ENCODE peak calls at places on chromosomes 16 and 17, in ten cellular contexts. T is stimulated activated CD4-positive, alpha-beta T cell treated with anti-CD3 and anti-CD28 coated beads, Interleukin-2, amount 100 ng/mL, for 48 hours; F is mucosa of descending colon; H is M059J; W is fibroblast of pulmonary artery; C is activated CD8-positive, alpha-beta T cell treated with anti-CD3 and anti-CD28 coated beads for 36 hours; Z is activated naive CD8-positive, alpha-beta T cell treated with anti-CD3 and anti-CD28 coated beads for 36 hours; K is Daoy; N is left cardiac atrium; E is RWPE1. R is an unnamed sample.

GRCh38 chr16:24520983-24521382 is 18.4 kb upstream of the RBBP6 start:
- DNase-seq in C (no peak), N (no peak), Z (no peak), K (no peak), W (no peak), T (no peak), H (no peak), E (no peak), F (no peak), R (no peak)

GRCh38 chr16:89364603-89365002 is 125.8 kb downstream of the ANKRD11 start:
- DNase-seq in Z (no peak), K (no peak), F (no peak), N (no peak), E (no peak), H (peak), C (no peak), T (no peak), W (no peak), R (no peak)

GRCh38 chr17:77273397-77274136 is 132.8 kb downstream of the SEC14L1 start:
- DNase-seq in N (no peak), Z (no peak), T (no peak), C (no peak), F (no peak), K (peak), E (no peak), H (peak), W (no peak), R (no peak)

GRCh38 chr16:63697736-63698135 is 1424.1 kb downstream of the CDH11 start:
- DNase-seq in Z (no peak), C (no peak), W (no peak), T (no peak), H (no peak), F (no peak), E (no peak), K (no peak), N (no peak), R (no peak)

GRCh38 chr16:83682126-83682857 is 125.5 kb upstream of the HSBP1 start:
- DNase-seq in H (peak), W (no peak), E (no peak), C (no peak), K (no peak), Z (no peak), F (no peak), N (no peak), T (no peak), R (no peak)

GRCh38 chr16:536746-537145 is 9.2 kb downstream of the CAPN15 start:
- DNase-seq in E (no peak), N (no peak), H (no peak), K (no peak), F (no peak), W (no peak), T (no peak), C (no peak), Z (no peak), R (no peak)

GRCh38 chr16:78543066-78543465 is 443.6 kb downstream of the WWOX start:
- DNase-seq in F (no peak), W (no peak), K (peak), H (no peak), N (no peak), E (no peak), T (no peak), Z (no peak), C (no peak), R (no peak)

GRCh38 chr17:77691216-77692085 is 267.1 kb upstream of the TNRC6C start:
- DNase-seq in N (no peak), H (no peak), T (no peak), K (no peak), C (no peak), W (no peak), E (no peak), F (no peak), Z (no peak), R (no peak)

GRCh38 chr16:35664091-35664693 is 2204.8 kb downstream of the TP53TG3F start:
- DNase-seq in Z (no peak), H (no peak), F (no peak), T (no peak), W (no peak), C (no peak), K (no peak), E (no peak), N (no peak), R (no peak)

GRCh38 chr17:19756551-19756950 is 8.5 kb upstream of the ALDH3A1 start:
- DNase-seq in F (no peak), C (no peak), T (no peak), N (peak), H (no peak), W (peak), Z (no peak), E (no peak), K (no peak), R (no peak)

GRCh38 chr16:48526058-48526957 is 83.7 kb downstream of the N4BP1 start:
- DNase-seq in F (peak), Z (peak), N (no peak), H (peak), C (peak), T (no peak), E (peak), W (no peak), K (peak), R (no peak)

GRCh38 chr16:47028767-47029377 is 55.4 kb upstream of the DNAJA2 start:
- DNase-seq in W (no peak), H (no peak), E (no peak), C (no peak), N (no peak), F (no peak), T (no peak), K (no peak), Z (no peak), R (no peak)

GRCh38 chr16:70396209-70396904 is 42.5 kb downstream of the ST3GAL2 start:
- DNase-seq in N (no peak), C (no peak), W (no peak), Z (no peak), T (no peak), H (peak), K (no peak), F (no peak), E (no peak), R (no peak)

GRCh38 chr16:14669776-14670175 is 24.3 kb downstream of the PLA2G10 start:
- DNase-seq in N (no peak), H (peak), W (no peak), Z (no peak), F (peak), K (peak), C (no peak), T (no peak), E (peak), R (no peak)

GRCh38 chr16:20904507-20905079 is 4.0 kb downstream of the LYRM1 start:
- DNase-seq in N (no peak), T (no peak), C (peak), K (peak), F (no peak), Z (no peak), W (peak), H (peak), E (peak), R (no peak)

GRCh38 chr17:57257213-57257873 is 1.0 kb downstream of the MSI2 start:
- DNase-seq in T (no peak), H (no peak), E (no peak), W (no peak), F (peak), N (no peak), C (peak), Z (no peak), K (no peak), R (no peak)

GRCh38 chr16:48537909-48538745 is 71.9 kb downstream of the N4BP1 start:
- DNase-seq in F (no peak), E (no peak), W (peak), N (peak), H (no peak), Z (no peak), K (peak), T (no peak), C (no peak), R (no peak)

GRCh38 chr16:56932588-56933265 is 785 bp downstream of the HERPUD1 start:
- DNase-seq in T (no peak), C (peak), N (peak), K (peak), Z (peak), F (peak), H (peak), W (peak), E (peak), R (peak)

GRCh38 chr17:74971069-74971841 is 1.3 kb downstream of the HID1 start:
- DNase-seq in C (no peak), H (no peak), N (no peak), F (peak), K (no peak), T (no peak), Z (no peak), W (no peak), E (no peak), R (no peak)

GRCh38 chr16:63655846-63656245 is 1466.0 kb downstream of the CDH11 start:
- DNase-seq in C (no peak), N (no peak), K (no peak), T (no peak), F (no peak), W (no peak), Z (no peak), E (peak), H (no peak), R (no peak)

GRCh38 chr16:1791256-1791942 is 2.1 kb downstream of the IGFALS start:
- DNase-seq in Z (no peak), F (peak), C (no peak), N (peak), H (no peak), E (no peak), K (peak), W (no peak), T (no peak), R (no peak)